ENCODE peak calls at places on chromosomes 1 and 21, in four cellular contexts. I is AG08395, L is neural crest cell, D is anterior cingulate cortex. H is an unnamed sample.

GRCh38 chr1:5765997-5766913 is 226.0 kb downstream of the NPHP4 start:
- DNase-seq in L (no peak), D (no peak), I (no peak), H (no peak)

GRCh38 chr1:194830387-194830786 is 1644.0 kb upstream of the B3GALT2 start:
- DNase-seq in I (no peak), D (no peak), L (no peak), H (no peak)

GRCh38 chr1:111739222-111739983 is at the start of gene INKA2:
- DNase-seq in I (peak), D (peak), L (peak), H (peak)

GRCh38 chr21:32888971-32889370 is 117.4 kb upstream of the PAXBP1 start:
- DNase-seq in I (peak), L (no peak), D (no peak), H (no peak)

GRCh38 chr1:17207540-17207939 is 2.6 kb downstream of the PADI1 start:
- DNase-seq in L (no peak), D (no peak), I (no peak), H (no peak)

GRCh38 chr1:56425494-56425860 is 153.9 kb downstream of the PLPP3 start:
- DNase-seq in I (no peak), L (no peak), D (no peak), H (no peak)

GRCh38 chr1:7539772-7540175 is 231.3 kb upstream of the VAMP3 start:
- DNase-seq in I (no peak), L (peak), D (no peak), H (no peak)

GRCh38 chr1:107926436-107927080 is 38.4 kb downstream of the VAV3 start:
- DNase-seq in D (no peak), I (no peak), L (no peak), H (peak)

GRCh38 chr1:30383131-30383793 is 340.1 kb downstream of the MATN1 start:
- DNase-seq in L (no peak), I (no peak), D (no peak), H (no peak)

GRCh38 chr1:37096523-37096922 is 62.2 kb upstream of the GRIK3 start:
- DNase-seq in I (no peak), L (peak), D (no peak), H (no peak)

GRCh38 chr1:3501856-3502665 is 47.6 kb downstream of the ARHGEF16 start:
- DNase-seq in I (peak), D (no peak), L (peak), H (peak)

GRCh38 chr21:45158491-45159423 is 84.4 kb downstream of the ADARB1 start:
- DNase-seq in I (no peak), L (no peak), D (no peak), H (no peak)

GRCh38 chr1:10968411-10968826 is 44.0 kb upstream of the TARDBP start:
- DNase-seq in D (no peak), I (no peak), L (no peak), H (no peak)

GRCh38 chr1:171590022-171590421 is 32.0 kb upstream of the MYOCOS start:
- DNase-seq in L (no peak), I (peak), D (no peak), H (peak)

H was measured in myocyte.